ENCODE peak calls at places on chromosome 1, in four cellular contexts. Y is K562, R is SK-N-SH, W is H1. T is an unnamed sample.
A peak's percentile ranks its signal among the peaks of the same experiment; 100 is the strongest.

GRCh38 chr1:32755098-32755809 is 52.7 kb upstream of the SYNC start:
- DNase-seq in Y (no peak), R (no peak), W (peak; percentile 82), T (no peak)

GRCh38 chr1:18560692-18561091 is 70.0 kb upstream of the PAX7 start:
- DNase-seq in Y (no peak), R (no peak), W (no peak), T (peak; percentile 26)

GRCh38 chr1:36650200-36651065 is 167.7 kb upstream of the CSF3R start:
- DNase-seq in Y (peak; percentile 73), R (peak; percentile 73), W (peak; percentile 96), T (peak; percentile 89)

GRCh38 chr1:46364612-46365011 is 24.0 kb downstream of the NSUN4 start:
- DNase-seq in Y (no peak), R (no peak), W (no peak), T (no peak)

GRCh38 chr1:21072721-21073120 is 104.0 kb downstream of the EIF4G3 start:
- DNase-seq in Y (no peak), R (no peak), W (no peak), T (no peak)

GRCh38 chr1:51444534-51445192 is 74.4 kb downstream of the EPS15 start:
- DNase-seq in Y (no peak), R (no peak), W (no peak), T (no peak)

GRCh38 chr1:30404341-30404740 is 319.0 kb downstream of the MATN1 start:
- DNase-seq in Y (no peak), R (no peak), W (no peak), T (no peak)

GRCh38 chr1:27521336-27522147 is 31.6 kb upstream of the WASF2 start:
- DNase-seq in Y (no peak), R (no peak), W (no peak), T (no peak)

GRCh38 chr1:101259744-101260148 is 22.9 kb downstream of the S1PR1 start:
- DNase-seq in Y (no peak), R (no peak), W (no peak), T (no peak)

DNA sequence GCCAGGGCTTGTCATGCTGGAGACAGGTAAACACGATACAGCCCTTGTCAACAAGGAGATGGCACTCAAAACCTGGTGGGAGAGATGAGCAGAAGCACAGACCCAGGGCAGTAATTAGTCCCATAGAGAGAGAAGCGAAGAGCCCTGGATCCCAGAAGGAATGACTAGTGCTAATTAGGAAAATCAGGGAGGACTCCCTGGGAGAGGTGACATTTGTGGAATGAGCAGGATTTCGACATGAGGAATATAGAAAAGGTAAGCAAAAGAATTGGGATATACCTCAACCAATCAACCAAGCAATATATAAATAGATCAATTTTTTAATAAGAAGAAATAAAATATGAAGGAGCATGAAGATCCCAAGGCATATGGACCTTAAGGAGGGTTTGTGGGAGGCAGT is 98.5 kb upstream of the GJB5 start:
- DNase-seq in Y (no peak), R (no peak), W (no peak), T (no peak)
- TF ChIP-seq TEAD4 in Y (no peak), R (no peak), W (no peak), T (no peak)

DNA sequence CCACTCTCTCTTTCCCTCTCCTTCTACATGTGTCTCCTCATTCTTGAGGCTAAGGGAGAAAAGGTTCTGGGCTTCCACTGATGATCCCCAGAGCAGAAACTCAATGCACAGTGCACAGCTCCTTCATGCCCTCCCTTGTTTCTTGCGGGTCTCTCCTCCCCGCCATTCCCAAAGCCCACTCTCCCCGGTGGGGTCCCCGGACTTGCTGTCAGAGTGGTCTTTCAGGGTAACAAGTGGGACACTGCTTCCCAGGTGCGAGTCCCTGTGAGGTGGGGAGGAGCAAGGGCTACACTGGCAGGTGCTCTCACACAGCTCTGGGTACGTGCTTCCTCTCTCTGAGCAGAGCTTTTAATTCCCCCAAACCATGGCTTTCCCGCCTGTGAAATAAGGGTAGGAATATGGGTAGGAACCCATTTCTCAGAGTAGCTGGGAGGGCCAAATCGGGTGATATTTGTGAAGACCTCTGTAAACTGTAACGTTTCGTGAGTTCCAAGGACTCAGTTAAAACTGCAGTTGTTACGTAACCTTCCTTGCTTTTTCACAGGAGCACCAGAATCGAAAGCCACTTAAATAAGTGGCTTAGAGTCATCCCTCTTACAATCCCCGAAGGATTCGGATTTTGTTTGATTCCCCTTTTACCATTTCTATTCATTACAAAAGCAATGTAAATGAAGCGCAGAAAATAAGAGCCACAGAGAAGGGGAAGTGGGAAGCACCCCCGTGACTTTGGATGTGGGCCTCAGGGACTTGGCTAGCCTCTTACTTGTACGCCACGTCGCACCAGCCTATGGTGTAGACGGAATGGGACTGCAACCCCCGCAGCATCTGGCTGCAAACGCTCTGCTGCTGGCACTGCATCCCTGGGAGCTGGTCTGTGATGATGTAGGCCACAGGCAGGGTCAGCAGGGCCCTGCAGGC is 6.2 kb downstream of the PGLYRP3 start:
- DNase-seq in Y (no peak), R (no peak), W (no peak), T (no peak)
- TF ChIP-seq TEAD4 in Y (no peak), R (no peak), W (no peak), T (no peak)

GRCh38 chr1:12124693-12125421 is 41.9 kb upstream of the TNFRSF1B start:
- DNase-seq in Y (peak; percentile 63), R (peak; percentile 77), W (peak; percentile 91), T (peak; percentile 78)
- TF ChIP-seq TEAD4 in Y (no peak), R (no peak), W (no peak), T (no peak)

GRCh38 chr1:240820816-240821215 is 208.9 kb upstream of the GREM2 start:
- DNase-seq in Y (no peak), R (no peak), W (no peak), T (no peak)
- TF ChIP-seq TEAD4 in Y (no peak), R (no peak), W (no peak), T (no peak)

T was measured in WTC11.